ENCODE peak calls at places on chromosomes 7 and 10, in six cellular contexts. H is heart right ventricle, R is A549, O is spleen, Z is PC-9, M is B cell. Y is an unnamed sample.

GRCh38 chr7:48426966-48427555 is 255.8 kb downstream of the ABCA13 start:
- DNase-seq in H (no peak), R (peak; percentile 6), O (no peak), Z (peak; percentile 79), M (no peak), Y (no peak)

GRCh38 chr10:102673961-102674511 is 29.8 kb downstream of the TRIM8 start:
- DNase-seq in H (peak; percentile 80), R (no peak), O (peak; percentile 86), Z (no peak), M (peak; percentile 47), Y (peak; percentile 76)

GRCh38 chr10:60934215-60935175 is 9.5 kb downstream of the RHOBTB1 start:
- DNase-seq in H (peak; percentile 45), R (no peak), O (no peak), Z (no peak), M (no peak), Y (no peak)

GRCh38 chr7:14016950-14017349 is 27.5 kb upstream of the ETV1 start:
- DNase-seq in H (no peak), R (no peak), O (no peak), Z (no peak), M (no peak), Y (no peak)

GRCh38 chr7:46440186-46440585 is 519.1 kb upstream of the IGFBP3 start:
- DNase-seq in H (no peak), R (no peak), O (no peak), Z (peak; percentile 29), M (no peak), Y (no peak)

GRCh38 chr10:122419890-122420623 is 34.4 kb upstream of the ARMS2 start:
- DNase-seq in H (no peak), R (no peak), O (no peak), Z (no peak), M (no peak), Y (no peak)

GRCh38 chr7:122577449-122578003 is 121.4 kb downstream of the RNF133 start:
- DNase-seq in H (no peak), R (no peak), O (no peak), Z (no peak), M (no peak), Y (no peak)

GRCh38 chr7:96624954-96625353 is 84.7 kb downstream of the SEM1 start:
- DNase-seq in H (no peak), R (no peak), O (no peak), Z (no peak), M (no peak), Y (no peak)

GRCh38 chr10:79331709-79332108 is 15.6 kb upstream of the PPIF start:
- DNase-seq in H (peak; percentile 61), R (peak; percentile 80), O (peak; percentile 85), Z (peak; percentile 47), M (peak; percentile 85), Y (peak; percentile 86)

GRCh38 chr10:123275183-123275549 is 121.0 kb downstream of the BUB3 start:
- DNase-seq in H (no peak), R (no peak), O (no peak), Z (no peak), M (no peak), Y (no peak)

GRCh38 chr10:43230909-43231522 is 35.8 kb downstream of the RASGEF1A start:
- DNase-seq in H (no peak), R (no peak), O (peak; percentile 68), Z (no peak), M (peak; percentile 36), Y (no peak)

GRCh38 chr10:121617176-121617575 is 18.9 kb upstream of the FGFR2 start:
- DNase-seq in H (no peak), R (no peak), O (no peak), Z (no peak), M (no peak), Y (no peak)

GRCh38 chr10:70605153-70605552 is 2.6 kb upstream of the PRF1 start:
- DNase-seq in H (no peak), R (no peak), O (no peak), Z (no peak), M (no peak), Y (no peak)

GRCh38 chr7:134031835-134032617 is 95.1 kb upstream of the LRGUK start:
- DNase-seq in H (peak; percentile 20), R (no peak), O (no peak), Z (no peak), M (no peak), Y (no peak)

GRCh38 chr10:11472158-11472753 is 139.2 kb downstream of the USP6NL start:
- DNase-seq in H (peak; percentile 49), R (peak; percentile 51), O (peak; percentile 89), Z (no peak), M (peak; percentile 64), Y (peak; percentile 74)
- TF ChIP-seq CTCF in H (peak; percentile 92), R (peak; percentile 73), O (peak; percentile 82), Z (peak; percentile 76), M (peak; percentile 93), Y (peak; percentile 72)

GRCh38 chr10:49689882-49690510 is 10.5 kb downstream of the C10orf53 start:
- DNase-seq in H (no peak), R (no peak), O (no peak), Z (no peak), M (no peak), Y (no peak)
- TF ChIP-seq CTCF in H (no peak), R (no peak), O (no peak), Z (no peak), M (no peak), Y (no peak)

DNA sequence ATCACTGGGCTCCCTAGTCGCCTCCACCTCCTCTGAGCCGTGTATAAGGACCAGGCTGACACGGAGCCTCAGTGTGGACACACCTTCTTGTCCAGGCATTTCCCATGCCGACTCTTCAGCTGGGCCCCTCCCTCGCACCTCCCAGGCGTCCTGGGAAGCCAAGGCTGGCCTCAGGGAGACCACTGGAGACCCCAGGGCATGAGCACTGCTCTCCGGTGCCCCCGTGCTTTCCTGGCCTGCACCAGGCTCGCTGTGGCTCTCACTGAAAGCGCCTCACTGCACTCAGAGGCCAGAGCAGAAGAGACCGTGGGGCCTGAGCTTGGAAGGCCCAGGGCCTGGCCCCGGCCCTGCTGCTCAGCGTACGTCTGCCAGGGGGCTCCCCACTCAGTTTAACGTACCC is 31.4 kb downstream of the LRRC27 start:
- DNase-seq in H (no peak), R (no peak), O (peak; percentile 59), Z (no peak), M (peak; percentile 2), Y (no peak)
- TF ChIP-seq CTCF in H (no peak), R (no peak), O (no peak), Z (no peak), M (no peak), Y (no peak)

DNA sequence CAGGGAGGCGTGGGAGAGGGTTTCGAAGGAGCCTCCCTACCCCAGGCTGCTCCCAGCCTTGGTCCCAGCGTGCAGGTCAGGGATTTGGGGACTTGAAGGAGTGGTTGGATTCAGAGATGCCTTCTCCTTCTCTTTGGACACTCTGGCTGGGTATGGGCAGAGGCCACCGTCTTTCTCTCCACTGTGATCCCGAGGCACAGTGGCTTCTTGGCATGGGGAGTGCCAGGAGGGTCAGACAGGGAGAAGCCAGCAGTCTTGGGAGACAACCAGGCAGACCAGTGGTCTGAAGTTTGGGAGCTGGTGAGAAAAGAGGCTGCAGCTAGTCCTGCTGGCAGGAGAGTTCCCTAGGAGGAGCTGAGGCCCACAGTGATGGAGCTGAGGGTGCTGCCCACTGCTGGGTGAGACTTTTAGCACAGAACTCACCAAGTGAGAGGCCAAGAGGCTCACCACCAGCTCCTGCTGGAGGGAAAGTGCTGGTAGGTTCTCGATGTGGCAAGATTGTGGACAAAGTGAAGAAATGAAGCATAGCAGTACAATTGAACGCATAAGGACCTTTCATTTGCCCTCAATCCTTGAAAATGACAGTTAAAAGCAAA is 35.2 kb upstream of the WDFY4 start:
- DNase-seq in H (no peak), R (no peak), O (no peak), Z (no peak), M (no peak), Y (no peak)
- TF ChIP-seq CTCF in H (peak; percentile 14), R (no peak), O (no peak), Z (no peak), M (no peak), Y (no peak)

GRCh38 chr7:17654940-17655339 is 285.4 kb downstream of the SNX13 start:
- DNase-seq in H (no peak), R (no peak), O (no peak), Z (no peak), M (no peak), Y (no peak)

GRCh38 chr7:17651296-17651695 is 289.0 kb downstream of the SNX13 start:
- DNase-seq in H (no peak), R (no peak), O (no peak), Z (no peak), M (no peak), Y (no peak)

GRCh38 chr7:17646181-17646956 is 293.9 kb downstream of the SNX13 start:
- DNase-seq in H (no peak), R (no peak), O (no peak), Z (peak; percentile 43), M (no peak), Y (no peak)

GRCh38 chr7:17651926-17652385 is 288.3 kb downstream of the SNX13 start:
- DNase-seq in H (peak; percentile 52), R (no peak), O (no peak), Z (no peak), M (no peak), Y (no peak)
- TF ChIP-seq CTCF in H (peak; percentile 30), R (peak; percentile 4), O (no peak), Z (no peak), M (no peak), Y (no peak)

DNA sequence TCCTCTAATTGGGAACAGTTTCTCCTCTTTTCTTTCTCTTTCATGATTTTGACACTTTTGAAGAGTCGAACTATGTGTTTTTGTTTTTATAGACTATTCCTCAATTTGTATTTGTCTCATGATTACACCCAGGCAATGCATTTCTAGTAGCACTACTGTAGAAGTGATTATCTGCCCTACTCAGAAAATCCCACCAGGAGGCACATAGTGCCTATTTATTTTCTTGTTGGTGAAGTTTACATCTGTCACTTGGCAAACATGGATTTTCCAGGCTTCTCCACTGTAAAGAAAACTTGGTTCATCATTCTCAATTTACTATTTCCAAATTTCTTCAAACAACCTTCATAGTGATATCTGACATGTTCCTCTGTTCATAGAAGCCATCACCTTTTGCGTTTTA is 893.9 kb downstream of the CCSER2 start:
- DNase-seq in H (no peak), R (no peak), O (no peak), Z (no peak), M (no peak), Y (no peak)
- TF ChIP-seq CTCF in H (no peak), R (no peak), O (no peak), Z (no peak), M (no peak), Y (no peak)

DNA sequence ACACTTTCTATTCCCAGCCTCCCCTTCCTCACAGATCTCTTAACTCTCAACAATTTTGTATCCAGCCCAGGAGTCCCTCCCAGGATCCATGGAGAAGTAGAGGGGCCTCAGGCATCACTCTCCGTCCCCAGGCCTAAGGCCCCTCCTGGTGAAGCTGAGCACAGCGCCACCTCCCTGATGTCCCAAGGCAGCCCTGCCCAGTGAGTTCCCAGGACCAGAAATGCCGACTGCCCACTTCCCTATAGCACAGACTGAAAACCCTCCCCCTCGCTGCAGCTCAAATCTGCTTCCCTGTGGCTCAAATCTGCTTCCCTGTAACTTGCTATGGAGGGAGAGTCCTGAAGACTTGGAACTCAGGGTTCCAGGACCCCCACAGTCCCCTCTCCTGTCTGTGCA is 35.6 kb downstream of the YKT6 start:
- DNase-seq in H (no peak), R (no peak), O (no peak), Z (no peak), M (no peak), Y (no peak)
- TF ChIP-seq CTCF in H (no peak), R (no peak), O (no peak), Z (no peak), M (no peak), Y (no peak)

Y was measured in GM13976.